ENCODE peak calls at places on chromosomes 13 and 19, in six cellular contexts. C is sigmoid colon, P is transverse colon, Q is heart right ventricle, V is cardiac muscle cell, G is uterus. A is an unnamed sample. For H3K4me1, the result is how much of the 10 kb centered on the place peaks cover.

GRCh38 chr19:31707206-31707605 is 358.0 kb upstream of the TSHZ3 start:
- DNase-seq in C (no peak), P (no peak), Q (no peak), V (no peak), G (no peak), A (no peak)

GRCh38 chr13:50527612-50528509 is 315.6 kb downstream of the DLEU7 start:
- DNase-seq in C (no peak), P (no peak), Q (no peak), V (no peak), G (no peak), A (no peak)

GRCh38 chr13:76852991-76853390 is 33.2 kb downstream of the KCTD12 start:
- DNase-seq in C (no peak), P (no peak), Q (no peak), V (peak), G (peak), A (no peak)

GRCh38 chr13:77580748-77581147 is 45.2 kb downstream of the SCEL start:
- DNase-seq in C (no peak), P (no peak), Q (no peak), V (no peak), G (no peak), A (no peak)

GRCh38 chr19:53945441-53945840 is 17.3 kb upstream of the CACNG8 start:
- DNase-seq in C (no peak), P (no peak), Q (no peak), V (no peak), G (no peak), A (peak)

GRCh38 chr13:32056316-32056715 is 24.7 kb downstream of the FRY start:
- DNase-seq in C (no peak), P (peak), Q (no peak), V (no peak), G (no peak), A (no peak)

GRCh38 chr19:23203841-23204344 is 46.3 kb downstream of the ZNF724 start:
- DNase-seq in C (no peak), P (no peak), Q (peak), V (no peak), G (peak), A (peak)

GRCh38 chr19:20482721-20483120 is 82.9 kb downstream of the ZNF737 start:
- DNase-seq in C (no peak), P (no peak), Q (no peak), V (no peak), G (no peak), A (peak)

GRCh38 chr19:3369337-3370213 is 3.2 kb downstream of the NFIC start:
- DNase-seq in C (peak), P (peak), Q (no peak), V (no peak), G (peak), A (peak)

GRCh38 chr19:1911995-1912394 is 6.8 kb downstream of the ADAT3 start:
- DNase-seq in C (no peak), P (peak), Q (no peak), V (no peak), G (no peak), A (no peak)
- H3K4me1 ChIP-seq in C (under half), P (under half), Q (under half), V (under half), G (under half), A (under half)

GRCh38 chr19:48171584-48172170 is 1.2 kb downstream of the ZSWIM9 start:
- DNase-seq in C (no peak), P (no peak), Q (no peak), V (no peak), G (no peak), A (no peak)

GRCh38 chr19:48169974-48170803 is at the start of the genes LIG1 and ZSWIM9:
- DNase-seq in C (peak), P (peak), Q (peak), V (peak), G (peak), A (peak)

GRCh38 chr19:48170817-48171347 is 402 bp downstream of the ZSWIM9 start:
- DNase-seq in C (no peak), P (no peak), Q (no peak), V (no peak), G (no peak), A (peak)

GRCh38 chr19:48169585-48169973 is 565 bp downstream of the LIG1 start:
- DNase-seq in C (peak), P (peak), Q (peak), V (peak), G (peak), A (peak)

DNA sequence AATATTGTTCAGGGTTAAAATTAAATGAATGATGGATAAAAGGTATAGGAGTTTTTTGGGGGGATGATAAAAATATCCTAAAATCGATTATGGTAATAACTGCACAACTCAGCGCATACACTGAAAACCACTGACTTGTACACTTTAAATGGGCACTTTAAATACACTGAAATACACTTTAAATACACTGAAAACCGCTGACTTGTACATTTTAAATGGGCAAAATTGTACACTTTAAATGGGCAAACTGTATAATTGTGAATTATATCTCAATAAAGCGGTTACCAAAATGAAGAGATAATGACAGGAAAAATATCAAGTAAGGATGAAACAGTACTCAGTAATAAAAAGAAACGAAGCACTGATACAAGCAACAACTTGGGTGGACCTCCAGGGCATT is 1.5 kb downstream of the LIG1 start:
- DNase-seq in C (no peak), P (no peak), Q (no peak), V (no peak), G (no peak), A (no peak)
- H3K4me3 ChIP-seq in C (no peak), P (no peak), Q (no peak), V (no peak), G (no peak), A (no peak)

GRCh38 chr19:29596080-29596479 is 10.0 kb upstream of the POP4 start:
- DNase-seq in C (no peak), P (no peak), Q (no peak), V (no peak), G (no peak), A (no peak)

GRCh38 chr19:29593869-29594268 is 12.2 kb upstream of the POP4 start:
- DNase-seq in C (no peak), P (no peak), Q (no peak), V (no peak), G (no peak), A (no peak)

GRCh38 chr19:29598496-29598895 is 7.6 kb upstream of the POP4 start:
- DNase-seq in C (no peak), P (no peak), Q (no peak), V (no peak), G (no peak), A (no peak)

GRCh38 chr19:29598036-29598435 is 8.0 kb upstream of the POP4 start:
- DNase-seq in C (no peak), P (no peak), Q (no peak), V (no peak), G (no peak), A (no peak)

GRCh38 chr19:29596885-29597525 is 9.1 kb upstream of the POP4 start:
- DNase-seq in C (no peak), P (no peak), Q (no peak), V (peak), G (no peak), A (peak)
- TF ChIP-seq CTCF in C (no peak), P (no peak), Q (peak), V (no peak), G (no peak), A (peak)

DNA sequence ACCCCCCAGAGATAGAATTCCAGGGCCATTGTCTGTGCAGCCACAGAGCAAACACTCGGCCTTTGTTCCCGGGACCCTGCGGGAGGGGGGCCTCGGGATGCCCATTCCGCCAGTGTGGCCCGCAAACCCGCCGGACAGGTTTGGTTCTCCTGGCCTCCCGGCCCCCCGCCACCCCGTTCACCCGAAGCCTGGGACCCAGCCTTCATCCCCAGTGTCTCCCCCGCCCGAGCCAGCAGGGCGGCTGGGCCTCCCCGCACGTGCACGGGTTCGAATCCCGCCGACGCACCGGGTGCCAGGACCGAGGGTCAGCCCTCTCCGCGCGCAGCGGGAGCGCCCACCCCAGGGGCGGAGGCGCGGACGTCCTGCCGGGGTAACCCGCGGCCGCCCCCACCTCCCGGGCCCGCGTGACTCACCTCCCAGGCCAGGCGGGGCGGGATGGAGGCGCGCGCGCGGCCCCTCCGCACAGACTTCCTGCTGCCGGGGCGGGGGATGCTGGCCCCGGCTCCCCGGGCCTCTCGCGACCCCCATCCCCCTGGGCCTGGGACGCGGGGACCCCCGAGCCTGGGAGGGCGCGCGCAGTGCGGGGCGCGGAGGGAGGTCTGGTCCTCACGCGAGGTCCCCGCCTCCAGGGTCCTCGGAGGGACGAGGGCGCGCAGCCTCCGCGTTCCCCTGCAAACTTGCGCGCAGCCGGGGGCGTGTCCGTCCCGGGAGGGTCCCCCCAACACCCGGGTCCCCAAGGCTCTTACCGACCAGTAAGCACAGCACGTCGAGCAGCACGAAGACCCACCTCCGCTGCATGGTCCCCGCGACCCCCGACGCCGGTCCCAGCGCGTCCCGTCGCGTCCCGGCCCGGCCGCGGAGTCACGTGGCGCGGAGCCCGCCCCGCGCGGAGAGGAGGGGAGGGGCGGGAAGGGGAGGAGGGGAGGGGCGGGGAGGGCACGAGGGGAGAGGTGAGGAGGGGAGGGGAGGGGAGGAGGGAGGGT is at the start of gene PLPP2:
- DNase-seq in C (no peak), P (peak), Q (no peak), V (no peak), G (peak), A (peak)
- H3K4me1 ChIP-seq in C (under half), P (under half), Q (under half), V (under half), G (under half), A (under half)

GRCh38 chr13:85798999-85799646 is at the start of gene SLITRK6:
- DNase-seq in C (no peak), P (no peak), Q (no peak), V (peak), G (no peak), A (peak)
- H3K4me3 ChIP-seq in C (peak), P (peak), Q (no peak), V (no peak), G (no peak), A (no peak)

GRCh38 chr19:58372311-58373133 is 8.3 kb downstream of the ZNF837 start:
- DNase-seq in C (no peak), P (no peak), Q (no peak), V (no peak), G (no peak), A (peak)
- TF ChIP-seq CTCF in C (no peak), P (no peak), Q (no peak), V (peak), G (no peak), A (peak)

A was measured in endodermal cell.